ENCODE peak calls at places on chromosomes 7 and 10, in six cellular contexts. T, F, E, R, H and K are unnamed samples.

GRCh38 chr7:155398944-155399343 is 59.0 kb upstream of the EN2 start:
- ATAC-seq in E (no peak), R (peak; percentile 52), T (peak; percentile 71), H (peak; percentile 84), F (peak; percentile 98), K (no peak)

GRCh38 chr10:78231327-78231726 is 197.7 kb downstream of the RPS24 start:
- ATAC-seq in R (no peak), F (no peak), H (no peak), T (no peak), E (no peak), K (no peak)

GRCh38 chr10:75375828-75376227 is 25.7 kb downstream of the ZNF503 start:
- ATAC-seq in H (peak; percentile 40), R (peak; percentile 97), T (peak; percentile 38), E (peak; percentile 80), F (peak; percentile 61), K (peak; percentile 27)

GRCh38 chr10:99172130-99172738 is 63.4 kb downstream of the HPSE2 start:
- ATAC-seq in R (no peak), T (peak; percentile 81), F (peak; percentile 90), E (no peak), H (peak; percentile 67), K (no peak)

GRCh38 chr7:152341039-152341913 is 94.5 kb downstream of the KMT2C start:
- ATAC-seq in F (peak; percentile 90), H (peak; percentile 99), R (peak; percentile 76), E (peak; percentile 85), T (peak; percentile 97), K (peak; percentile 61)

GRCh38 chr7:39825391-39825790 is 124.7 kb upstream of the CDK13 start:
- ATAC-seq in T (no peak), F (no peak), E (no peak), R (no peak), H (no peak), K (no peak)

GRCh38 chr7:45978010-45978681 is 57.1 kb upstream of the IGFBP3 start:
- ATAC-seq in R (peak; percentile 89), H (no peak), E (peak; percentile 76), T (peak; percentile 20), F (peak; percentile 82), K (peak; percentile 66)

GRCh38 chr7:12726908-12727307 is 39.5 kb downstream of the ARL4A start:
- ATAC-seq in E (no peak), H (no peak), R (no peak), F (no peak), T (no peak), K (no peak)

GRCh38 chr7:48108959-48109847 is 20.1 kb downstream of the UPP1 start:
- ATAC-seq in F (no peak), R (peak; percentile 10), H (no peak), T (no peak), E (no peak), K (no peak)

GRCh38 chr10:69730251-69731156 is 71.2 kb upstream of the COL13A1 start:
- ATAC-seq in H (no peak), F (no peak), T (no peak), E (peak; percentile 25), R (no peak), K (peak; percentile 32)

GRCh38 chr7:116438274-116438673 is 61.3 kb upstream of the CAV2 start:
- ATAC-seq in R (no peak), T (no peak), F (peak; percentile 17), H (peak; percentile 79), E (peak; percentile 41), K (no peak)

GRCh38 chr7:123535517-123535916 is 1.1 kb upstream of the IQUB start:
- ATAC-seq in F (no peak), E (no peak), H (no peak), T (no peak), R (no peak), K (no peak)

GRCh38 chr7:135672560-135673359 is 10.4 kb downstream of the STMP1 start:
- ATAC-seq in F (peak; percentile 88), H (peak; percentile 91), R (peak; percentile 91), T (peak; percentile 88), E (peak; percentile 82), K (peak; percentile 63)

GRCh38 chr7:100567045-100567730 is 6.5 kb downstream of the SAP25 start:
- ATAC-seq in E (no peak), T (no peak), R (no peak), H (peak; percentile 2), F (no peak), K (no peak)

GRCh38 chr7:107691713-107692112 is 31.1 kb downstream of the SLC26A4 start:
- ATAC-seq in T (no peak), E (no peak), H (no peak), R (no peak), F (no peak), K (no peak)

GRCh38 chr7:81210092-81211064 is 291.5 kb upstream of the SEMA3C start:
- ATAC-seq in F (no peak), H (no peak), T (no peak), E (peak; percentile 80), R (no peak), K (no peak)

GRCh38 chr7:42492895-42493294 is 255.9 kb upstream of the GLI3 start:
- ATAC-seq in E (no peak), F (no peak), H (no peak), T (no peak), R (no peak), K (no peak)

GRCh38 chr7:11623093-11623678 is 208.8 kb downstream of the THSD7A start:
- ATAC-seq in T (no peak), R (no peak), E (no peak), F (no peak), H (no peak), K (no peak)

GRCh38 chr7:3280445-3280844 is 20.6 kb upstream of the SDK1 start:
- ATAC-seq in H (no peak), F (no peak), R (no peak), T (no peak), E (no peak), K (peak; percentile 65)

GRCh38 chr7:80401708-80402107 is 110.2 kb downstream of the GNAT3 start:
- ATAC-seq in R (no peak), H (no peak), E (no peak), T (no peak), F (peak; percentile 40), K (no peak)

GRCh38 chr7:17184805-17185689 is 113.4 kb upstream of the AHR start:
- ATAC-seq in H (no peak), T (peak; percentile 98), E (peak; percentile 6), F (no peak), R (peak; percentile 52), K (no peak)

GRCh38 chr7:20165146-20165510 is 52.1 kb downstream of the MACC1 start:
- ATAC-seq in F (no peak), T (no peak), H (no peak), R (no peak), E (no peak), K (no peak)
- TF ChIP-seq POLR2A in F (no peak), T (no peak), H (no peak), R (no peak), E (no peak), K (no peak)

DNA sequence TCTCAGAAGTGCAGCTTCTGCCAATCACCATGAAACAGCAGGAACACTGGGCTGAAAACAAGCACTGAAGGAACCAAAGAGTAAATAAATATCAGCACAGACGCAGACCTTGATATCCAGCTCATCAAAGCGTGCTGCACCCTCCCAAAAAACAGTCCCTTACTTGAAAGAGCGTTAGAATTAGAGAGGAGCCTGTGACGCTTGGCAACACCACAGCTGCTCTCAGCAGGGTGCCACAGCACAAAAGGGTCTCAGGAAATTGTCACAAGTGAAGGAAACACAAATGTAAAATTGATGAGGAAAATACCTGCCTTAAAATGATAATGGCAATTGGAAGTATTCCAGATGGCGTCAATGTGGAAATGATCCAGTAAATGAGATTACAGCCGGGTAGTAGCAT is 39.4 kb downstream of the KLF6 start:
- ATAC-seq in H (no peak), R (no peak), F (no peak), E (no peak), T (no peak), K (no peak)
- TF ChIP-seq POLR2AphosphoS5 in H (no peak), R (no peak), F (no peak), E (no peak), T (no peak), K (no peak)

GRCh38 chr7:159084069-159084801 is 60.4 kb downstream of the VIPR2 start:
- ATAC-seq in F (no peak), H (no peak), E (peak; percentile 41), R (no peak), T (peak; percentile 95), K (no peak)

GRCh38 chr7:159088016-159088865 is 56.4 kb downstream of the VIPR2 start:
- ATAC-seq in T (no peak), R (no peak), F (no peak), H (peak; percentile 31), E (no peak), K (no peak)

GRCh38 chr7:159083001-159083697 is 61.5 kb downstream of the VIPR2 start:
- ATAC-seq in E (peak; percentile 24), F (no peak), T (peak; percentile 22), H (no peak), R (no peak), K (peak; percentile 28)

GRCh38 chr7:159083698-159084068 is 61.0 kb downstream of the VIPR2 start:
- ATAC-seq in F (no peak), E (peak; percentile 8), H (no peak), T (peak; percentile 25), R (no peak), K (no peak)

DNA sequence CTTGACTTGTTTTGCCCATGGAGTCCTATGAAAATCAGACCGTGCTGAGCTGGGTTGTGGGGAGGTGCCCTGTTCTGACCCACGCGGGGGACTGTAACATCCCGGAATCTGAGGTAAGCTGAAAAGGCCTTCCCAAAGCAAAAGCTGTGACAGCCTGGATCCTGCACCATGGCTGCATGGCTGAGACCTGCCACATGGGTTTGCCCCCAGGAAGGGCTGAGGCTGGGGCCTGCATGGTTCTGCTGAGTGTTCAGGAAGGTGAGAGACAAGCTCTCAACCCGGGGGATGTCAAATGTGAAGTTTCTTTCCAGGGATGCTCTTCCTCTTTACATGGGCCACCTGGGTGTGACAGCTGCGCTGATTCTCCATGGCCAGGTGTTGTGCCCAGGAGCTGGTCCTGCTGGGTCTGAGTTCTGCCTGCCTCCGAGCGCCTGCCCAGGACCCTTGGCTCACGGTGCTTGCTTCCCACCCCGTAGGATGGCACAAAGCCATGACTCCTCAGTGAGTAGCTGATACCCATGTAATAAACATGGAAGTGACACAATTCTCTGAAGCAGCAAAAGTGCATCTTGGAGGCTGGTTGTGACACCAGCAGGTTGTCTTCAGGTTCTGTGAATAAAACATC is 58.3 kb downstream of the VIPR2 start:
- ATAC-seq in E (no peak), R (no peak), T (no peak), H (no peak), F (no peak), K (no peak)
- H3K4me3 ChIP-seq in E (no peak overlapping the region), R (no peak overlapping the region), T (no peak overlapping the region), H (no peak overlapping the region), F (no peak overlapping the region), K (no peak overlapping the region)

DNA sequence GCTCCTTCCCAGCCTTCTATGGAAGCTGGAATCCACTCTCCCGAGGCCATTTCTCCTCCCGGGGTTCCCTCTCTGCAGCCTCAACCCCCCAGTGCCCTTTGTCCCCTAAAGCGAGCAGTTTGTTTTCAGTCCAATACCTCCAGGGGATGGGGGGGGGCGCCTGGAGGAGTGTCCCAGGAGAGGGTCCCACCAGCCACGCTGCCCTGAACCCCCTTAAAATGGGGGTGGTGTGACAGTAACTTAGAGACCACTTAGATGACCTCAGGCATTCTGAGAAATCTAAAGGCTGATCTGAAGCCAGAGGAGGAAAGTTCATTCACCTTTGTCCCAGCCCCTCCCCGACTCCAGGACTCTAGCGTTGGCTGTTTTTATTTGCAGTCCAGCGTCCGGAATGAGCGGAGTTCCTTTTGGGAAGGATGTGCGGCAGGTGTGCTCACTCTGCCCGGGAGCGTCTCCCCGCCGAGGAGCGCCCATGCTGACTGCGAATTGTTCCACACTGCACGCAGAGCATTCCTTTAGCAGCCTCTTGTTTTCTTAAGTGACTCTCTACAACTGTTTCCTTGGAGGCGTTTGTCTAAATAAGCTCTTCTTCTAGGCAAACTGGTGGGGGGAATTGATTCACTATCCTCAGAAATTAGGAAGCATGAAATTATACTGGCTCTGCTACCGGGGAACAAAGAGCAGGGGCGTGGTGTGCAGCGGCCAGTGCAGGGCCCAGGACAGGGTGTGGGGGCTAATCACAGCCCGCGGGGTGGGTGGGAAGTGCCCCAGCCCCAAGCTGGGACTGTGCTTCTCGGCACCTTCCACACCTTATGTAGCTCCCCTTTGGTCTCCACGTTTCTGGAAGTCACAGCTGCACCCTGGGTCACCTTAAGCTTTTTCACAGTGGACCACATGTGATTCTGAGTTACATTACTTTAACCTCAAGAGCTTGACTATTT is 46.3 kb downstream of the SYPL1 start:
- ATAC-seq in H (no peak), F (no peak), E (no peak), T (peak; percentile 51), R (no peak), K (no peak)
- TF ChIP-seq POLR2A in H (no peak), F (no peak), E (no peak), T (no peak), R (no peak), K (no peak)